ENCODE peak calls at places on chromosomes 4 and X, in eight cellular contexts. One of them, this sample, is unnamed.

GRCh38 chr4:75137302-75137701 is 204.4 kb downstream of the PARM1 start:
- DNase-seq in A549: no peak
- DNase-seq in GM12878: no peak
- DNase-seq in WTC11: no peak
- DNase-seq in K562: no peak
- DNase-seq in HepG2: no peak
- DNase-seq in H1: no peak
- DNase-seq in SK-N-SH: no peak
- DNase-seq in this sample: no peak

GRCh38 chrX:10507181-10507580 is 113.2 kb downstream of the MID1 start:
- DNase-seq in A549: no peak
- DNase-seq in GM12878: no peak
- DNase-seq in WTC11: no peak
- DNase-seq in K562: no peak
- DNase-seq in HepG2: no peak
- DNase-seq in H1: no peak
- DNase-seq in SK-N-SH: no peak
- DNase-seq in this sample: peak

GRCh38 chr4:4759883-4760282 is 99.6 kb upstream of the MSX1 start:
- DNase-seq in A549: no peak
- DNase-seq in GM12878: no peak
- DNase-seq in WTC11: no peak
- DNase-seq in K562: no peak
- DNase-seq in HepG2: no peak
- DNase-seq in H1: no peak
- DNase-seq in SK-N-SH: no peak
- DNase-seq in this sample: no peak

GRCh38 chr4:110130578-110131358 is 67.6 kb downstream of the ELOVL6 start:
- DNase-seq in A549: no peak
- DNase-seq in GM12878: no peak
- DNase-seq in WTC11: no peak
- DNase-seq in K562: no peak
- DNase-seq in HepG2: no peak
- DNase-seq in H1: no peak
- DNase-seq in SK-N-SH: no peak
- DNase-seq in this sample: no peak

GRCh38 chr4:168535689-168536088 is 38.8 kb downstream of the PALLD start:
- DNase-seq in A549: no peak
- DNase-seq in GM12878: no peak
- DNase-seq in WTC11: no peak
- DNase-seq in K562: no peak
- DNase-seq in HepG2: no peak
- DNase-seq in H1: no peak
- DNase-seq in SK-N-SH: no peak
- DNase-seq in this sample: no peak

GRCh38 chrX:16033336-16033735 is 90.0 kb upstream of the GRPR start:
- DNase-seq in A549: no peak
- DNase-seq in GM12878: no peak
- DNase-seq in WTC11: no peak
- DNase-seq in K562: no peak
- DNase-seq in HepG2: no peak
- DNase-seq in H1: no peak
- DNase-seq in SK-N-SH: no peak
- DNase-seq in this sample: peak

GRCh38 chrX:1106478-1107210 is 105.8 kb downstream of the CRLF2 start:
- DNase-seq in A549: peak
- DNase-seq in GM12878: no peak
- DNase-seq in WTC11: no peak
- DNase-seq in K562: no peak
- DNase-seq in HepG2: no peak
- DNase-seq in H1: no peak
- DNase-seq in SK-N-SH: no peak
- DNase-seq in this sample: no peak

GRCh38 chrX:10010686-10011085 is 43.5 kb downstream of the CLDN34 start:
- DNase-seq in A549: peak
- DNase-seq in GM12878: no peak
- DNase-seq in WTC11: no peak
- DNase-seq in K562: no peak
- DNase-seq in HepG2: peak
- DNase-seq in H1: no peak
- DNase-seq in SK-N-SH: no peak
- DNase-seq in this sample: peak

GRCh38 chr4:76563804-76564468 is 128.9 kb downstream of the SHROOM3 start:
- DNase-seq in A549: no peak
- DNase-seq in GM12878: no peak
- DNase-seq in WTC11: no peak
- DNase-seq in K562: no peak
- DNase-seq in HepG2: no peak
- DNase-seq in H1: no peak
- DNase-seq in SK-N-SH: no peak
- DNase-seq in this sample: no peak

GRCh38 chr4:173167793-173168395 is 717 bp upstream of the GALNT7 start:
- DNase-seq in A549: peak
- DNase-seq in GM12878: no peak
- DNase-seq in WTC11: peak
- DNase-seq in K562: peak
- DNase-seq in HepG2: no peak
- DNase-seq in H1: no peak
- DNase-seq in SK-N-SH: peak
- DNase-seq in this sample: peak

GRCh38 chr4:184403384-184403781 is 71.0 kb downstream of the IRF2 start:
- DNase-seq in A549: no peak
- DNase-seq in GM12878: no peak
- DNase-seq in WTC11: no peak
- DNase-seq in K562: no peak
- DNase-seq in HepG2: no peak
- DNase-seq in H1: no peak
- DNase-seq in SK-N-SH: no peak
- DNase-seq in this sample: peak

GRCh38 chrX:111447298-111447697 is 35.3 kb upstream of the DCX start:
- DNase-seq in A549: peak
- DNase-seq in GM12878: no peak
- DNase-seq in WTC11: peak
- DNase-seq in K562: peak
- DNase-seq in HepG2: peak
- DNase-seq in H1: peak
- DNase-seq in SK-N-SH: peak
- DNase-seq in this sample: no peak

GRCh38 chrX:31837445-31837844 is 765.6 kb upstream of the FTHL17 start:
- DNase-seq in A549: no peak
- DNase-seq in GM12878: no peak
- DNase-seq in WTC11: no peak
- DNase-seq in K562: no peak
- DNase-seq in HepG2: no peak
- DNase-seq in H1: no peak
- DNase-seq in SK-N-SH: peak
- DNase-seq in this sample: no peak

GRCh38 chr4:185205697-185206342 is 2.0 kb upstream of the CFAP97 start:
- DNase-seq in A549: no peak
- DNase-seq in GM12878: no peak
- DNase-seq in WTC11: no peak
- DNase-seq in K562: no peak
- DNase-seq in HepG2: no peak
- DNase-seq in H1: no peak
- DNase-seq in SK-N-SH: no peak
- DNase-seq in this sample: no peak

GRCh38 chr4:152822323-152822722 is 42.6 kb downstream of the ARFIP1 start:
- DNase-seq in A549: no peak
- DNase-seq in GM12878: no peak
- DNase-seq in WTC11: no peak
- DNase-seq in K562: no peak
- DNase-seq in HepG2: no peak
- DNase-seq in H1: no peak
- DNase-seq in SK-N-SH: no peak
- DNase-seq in this sample: no peak

GRCh38 chrX:151081016-151081415 is 95.4 kb upstream of the GPR50 start:
- DNase-seq in A549: no peak
- DNase-seq in GM12878: no peak
- DNase-seq in WTC11: peak
- DNase-seq in K562: no peak
- DNase-seq in HepG2: no peak
- DNase-seq in H1: no peak
- DNase-seq in SK-N-SH: no peak
- DNase-seq in this sample: no peak

GRCh38 chr4:163866728-163867313 is 372.3 kb downstream of the TMA16 start:
- DNase-seq in A549: no peak
- DNase-seq in GM12878: no peak
- DNase-seq in WTC11: no peak
- DNase-seq in K562: no peak
- DNase-seq in HepG2: no peak
- DNase-seq in H1: no peak
- DNase-seq in SK-N-SH: no peak
- DNase-seq in this sample: peak

GRCh38 chrX:18654873-18655836 is 16.8 kb downstream of the RS1 start:
- DNase-seq in A549: no peak
- DNase-seq in GM12878: no peak
- DNase-seq in WTC11: no peak
- DNase-seq in K562: no peak
- DNase-seq in HepG2: peak
- DNase-seq in H1: no peak
- DNase-seq in SK-N-SH: no peak
- DNase-seq in this sample: no peak

GRCh38 chrX:155134255-155134654 is 62.9 kb downstream of the BRCC3 start:
- DNase-seq in A549: no peak
- DNase-seq in GM12878: no peak
- DNase-seq in WTC11: no peak
- DNase-seq in K562: no peak
- DNase-seq in HepG2: no peak
- DNase-seq in H1: no peak
- DNase-seq in SK-N-SH: no peak
- DNase-seq in this sample: no peak

GRCh38 chr4:147793569-147793968 is 61.7 kb downstream of the ARHGAP10 start:
- DNase-seq in A549: no peak
- DNase-seq in GM12878: no peak
- DNase-seq in WTC11: no peak
- DNase-seq in K562: no peak
- DNase-seq in HepG2: no peak
- DNase-seq in H1: no peak
- DNase-seq in SK-N-SH: no peak
- DNase-seq in this sample: peak

GRCh38 chr4:177367336-177367735 is 57.7 kb downstream of the NEIL3 start:
- DNase-seq in A549: peak
- DNase-seq in GM12878: no peak
- DNase-seq in WTC11: peak
- DNase-seq in K562: no peak
- DNase-seq in HepG2: peak
- DNase-seq in H1: no peak
- DNase-seq in SK-N-SH: no peak
- DNase-seq in this sample: peak

GRCh38 chr4:336099-336892 is 1.3 kb upstream of the ZNF141 start:
- DNase-seq in A549: no peak
- DNase-seq in GM12878: no peak
- DNase-seq in WTC11: peak
- DNase-seq in K562: no peak
- DNase-seq in HepG2: no peak
- DNase-seq in H1: peak
- DNase-seq in SK-N-SH: peak
- DNase-seq in this sample: no peak

GRCh38 chrX:55715847-55716246 is 1.7 kb upstream of the RRAGB start:
- DNase-seq in A549: no peak
- DNase-seq in GM12878: no peak
- DNase-seq in WTC11: peak
- DNase-seq in K562: peak
- DNase-seq in HepG2: peak
- DNase-seq in H1: no peak
- DNase-seq in SK-N-SH: no peak
- DNase-seq in this sample: no peak

DNA sequence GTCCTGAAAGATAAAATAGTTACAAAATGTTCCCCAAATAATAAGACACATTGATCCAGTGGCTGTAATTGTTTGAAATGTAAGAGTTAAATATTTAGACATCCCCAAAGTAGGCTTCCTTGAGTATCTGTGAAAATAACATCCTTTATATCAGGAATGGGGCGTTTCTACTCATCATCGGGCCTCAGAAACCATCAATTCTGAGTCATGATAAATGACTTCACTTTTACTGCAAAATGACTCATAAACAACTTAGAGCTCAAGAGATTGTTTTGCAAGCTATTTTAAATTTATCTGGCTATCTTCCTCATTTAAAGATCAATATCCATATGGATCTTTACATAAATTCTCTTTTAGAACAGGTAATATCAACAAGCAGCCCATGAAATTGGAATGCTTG is 369.4 kb upstream of the CNKSR2 start:
- DNase-seq in A549: peak
- DNase-seq in GM12878: no peak
- DNase-seq in WTC11: no peak
- DNase-seq in K562: no peak
- DNase-seq in HepG2: no peak
- DNase-seq in H1: no peak
- DNase-seq in SK-N-SH: no peak
- DNase-seq in this sample: no peak
- TF ChIP-seq USF2 in A549: no peak
- TF ChIP-seq USF2 in GM12878: no peak
- TF ChIP-seq USF2 in WTC11: no peak
- TF ChIP-seq USF2 in K562: no peak
- TF ChIP-seq USF2 in HepG2: no peak
- TF ChIP-seq USF2 in H1: no peak
- TF ChIP-seq USF2 in SK-N-SH: no peak
- TF ChIP-seq USF2 in this sample: no peak

DNA sequence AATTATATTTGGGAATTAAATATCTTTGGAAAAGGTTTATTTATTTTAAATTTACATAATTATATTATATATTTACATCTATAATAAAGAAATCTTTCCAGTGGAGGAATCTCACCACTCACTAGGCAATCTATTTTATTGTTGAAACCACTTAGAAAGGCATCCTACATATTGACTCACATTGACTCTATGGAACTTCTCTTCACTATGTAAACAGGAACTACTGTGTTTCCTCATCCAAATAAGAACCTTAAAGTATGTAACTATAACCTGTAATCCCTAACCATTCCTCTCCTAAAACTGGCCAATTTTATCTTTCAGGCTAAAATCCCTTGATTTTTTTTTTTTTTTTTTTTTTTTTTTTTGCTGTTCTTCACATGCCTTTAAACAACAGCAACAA is 268.7 kb downstream of the MAPK10 start:
- DNase-seq in A549: no peak
- DNase-seq in GM12878: no peak
- DNase-seq in WTC11: no peak
- DNase-seq in K562: no peak
- DNase-seq in HepG2: no peak
- DNase-seq in H1: no peak
- DNase-seq in SK-N-SH: no peak
- DNase-seq in this sample: peak
- TF ChIP-seq USF2 in A549: no peak
- TF ChIP-seq USF2 in GM12878: no peak
- TF ChIP-seq USF2 in WTC11: no peak
- TF ChIP-seq USF2 in K562: no peak
- TF ChIP-seq USF2 in HepG2: no peak
- TF ChIP-seq USF2 in H1: no peak
- TF ChIP-seq USF2 in SK-N-SH: no peak
- TF ChIP-seq USF2 in this sample: no peak

GRCh38 chrX:132875705-132876508 is 82.5 kb downstream of the HS6ST2 start:
- DNase-seq in A549: no peak
- DNase-seq in GM12878: no peak
- DNase-seq in WTC11: no peak
- DNase-seq in K562: no peak
- DNase-seq in HepG2: no peak
- DNase-seq in H1: no peak
- DNase-seq in SK-N-SH: no peak
- DNase-seq in this sample: no peak
- TF ChIP-seq USF2 in A549: no peak
- TF ChIP-seq USF2 in GM12878: no peak
- TF ChIP-seq USF2 in WTC11: no peak
- TF ChIP-seq USF2 in K562: no peak
- TF ChIP-seq USF2 in HepG2: no peak
- TF ChIP-seq USF2 in H1: no peak
- TF ChIP-seq USF2 in SK-N-SH: no peak
- TF ChIP-seq USF2 in this sample: no peak

GRCh38 chr4:15714616-15715015 is 11.8 kb downstream of the BST1 start:
- DNase-seq in A549: no peak
- DNase-seq in GM12878: no peak
- DNase-seq in WTC11: no peak
- DNase-seq in K562: peak
- DNase-seq in HepG2: no peak
- DNase-seq in H1: no peak
- DNase-seq in SK-N-SH: no peak
- DNase-seq in this sample: peak
- TF ChIP-seq USF2 in A549: no peak
- TF ChIP-seq USF2 in GM12878: no peak
- TF ChIP-seq USF2 in WTC11: no peak
- TF ChIP-seq USF2 in K562: peak
- TF ChIP-seq USF2 in HepG2: no peak
- TF ChIP-seq USF2 in H1: no peak
- TF ChIP-seq USF2 in SK-N-SH: no peak
- TF ChIP-seq USF2 in this sample: peak